ENCODE peak calls at places on chromosomes 1 and 21, in nine cellular contexts. H is gastrocnemius medialis, O is prostate gland, I is aorta, E is SJSA1, M is stomach, A is pancreas, Q is left lung, C is A673. W is an unnamed sample.
A peak's percentile ranks its signal among the peaks of the same experiment; 100 is the strongest.

GRCh38 chr1:216560527-216560926 is 137.3 kb upstream of the USH2A start:
- DNase-seq in H (no peak), O (no peak), I (no peak), E (no peak), M (peak; percentile 30), A (no peak), Q (no peak), C (no peak), W (no peak)

GRCh38 chr1:30881266-30882181 is 27.0 kb downstream of the SDC3 start:
- DNase-seq in H (no peak), O (no peak), I (no peak), E (no peak), M (no peak), A (no peak), Q (no peak), C (no peak), W (no peak)

GRCh38 chr1:54312874-54313316 is 93.3 kb downstream of the SSBP3 start:
- DNase-seq in H (peak; percentile 33), O (no peak), I (peak; percentile 71), E (peak; percentile 68), M (no peak), A (no peak), Q (peak; percentile 50), C (no peak), W (no peak)

GRCh38 chr1:180966744-180967536 is 54.2 kb downstream of the KIAA1614 start:
- DNase-seq in H (no peak), O (no peak), I (no peak), E (no peak), M (no peak), A (no peak), Q (no peak), C (no peak), W (no peak)

GRCh38 chr1:168430348-168430747 is 113.4 kb downstream of the XCL2 start:
- DNase-seq in H (no peak), O (no peak), I (no peak), E (no peak), M (no peak), A (no peak), Q (no peak), C (no peak), W (no peak)

GRCh38 chr1:88985033-88985432 is 7.4 kb downstream of the KYAT3 start:
- DNase-seq in H (no peak), O (no peak), I (no peak), E (peak; percentile 61), M (peak; percentile 57), A (peak; percentile 67), Q (no peak), C (peak; percentile 94), W (no peak)

GRCh38 chr1:161378014-161378413 is 10.3 kb upstream of the CFAP126 start:
- DNase-seq in H (no peak), O (no peak), I (no peak), E (no peak), M (no peak), A (no peak), Q (no peak), C (no peak), W (no peak)

GRCh38 chr1:222557148-222557547 is 9.2 kb upstream of the HHIPL2 start:
- DNase-seq in H (no peak), O (no peak), I (no peak), E (no peak), M (no peak), A (no peak), Q (no peak), C (no peak), W (no peak)

GRCh38 chr1:160550572-160551034 is 27.5 kb upstream of the SLAMF6 start:
- DNase-seq in H (no peak), O (no peak), I (peak; percentile 59), E (no peak), M (no peak), A (no peak), Q (no peak), C (peak; percentile 30), W (peak; percentile 66)

GRCh38 chr21:32411366-32412161 is 942 bp upstream of the EVA1C start:
- DNase-seq in H (peak; percentile 83), O (peak; percentile 93), I (peak; percentile 93), E (peak; percentile 81), M (peak; percentile 97), A (peak; percentile 86), Q (peak; percentile 84), C (peak; percentile 76), W (peak; percentile 96)

GRCh38 chr1:15243275-15244043 is 3.6 kb upstream of the FHAD1 start:
- DNase-seq in H (no peak), O (no peak), I (no peak), E (no peak), M (no peak), A (no peak), Q (no peak), C (no peak), W (peak; percentile 32)

GRCh38 chr1:55402117-55402516 is 187.0 kb upstream of the USP24 start:
- DNase-seq in H (no peak), O (no peak), I (no peak), E (no peak), M (no peak), A (no peak), Q (no peak), C (no peak), W (no peak)

GRCh38 chr1:102500795-102501194 is 504.1 kb upstream of the OLFM3 start:
- DNase-seq in H (no peak), O (no peak), I (no peak), E (no peak), M (no peak), A (no peak), Q (no peak), C (no peak), W (no peak)

GRCh38 chr1:30375156-30375555 is 348.2 kb downstream of the MATN1 start:
- DNase-seq in H (no peak), O (no peak), I (no peak), E (peak; percentile 35), M (peak; percentile 23), A (no peak), Q (no peak), C (no peak), W (peak; percentile 36)

GRCh38 chr1:65425697-65426096 is 5.2 kb downstream of the LEPR start:
- DNase-seq in H (no peak), O (no peak), I (no peak), E (peak; percentile 74), M (no peak), A (no peak), Q (no peak), C (no peak), W (no peak)

GRCh38 chr1:41859686-41860085 is 59.0 kb downstream of the HIVEP3 start:
- DNase-seq in H (no peak), O (no peak), I (no peak), E (no peak), M (no peak), A (no peak), Q (no peak), C (no peak), W (no peak)

GRCh38 chr1:94543893-94544635 is 2.5 kb upstream of the F3 start:
- DNase-seq in H (no peak), O (no peak), I (no peak), E (no peak), M (no peak), A (no peak), Q (no peak), C (no peak), W (no peak)

GRCh38 chr21:42397291-42398129 is 1.7 kb upstream of the TMPRSS3 start:
- DNase-seq in H (no peak), O (no peak), I (no peak), E (no peak), M (no peak), A (no peak), Q (no peak), C (peak; percentile 18), W (peak; percentile 38)

GRCh38 chr21:43355925-43356289 is 71.0 kb downstream of the SIK1 start:
- DNase-seq in H (no peak), O (no peak), I (no peak), E (no peak), M (no peak), A (no peak), Q (no peak), C (no peak), W (no peak)

GRCh38 chr1:28078680-28079626 is 9.5 kb downstream of the EYA3 start:
- DNase-seq in H (no peak), O (no peak), I (no peak), E (peak; percentile 55), M (no peak), A (no peak), Q (no peak), C (no peak), W (no peak)
- H3K27ac ChIP-seq in H (peak overlapping the region; percentile 81), O (no peak overlapping the region), I (no peak overlapping the region), E (peak overlapping the region; percentile 50), M (no peak overlapping the region), A (peak overlapping the region; percentile 53), Q (peak overlapping the region; percentile 43), C (no peak overlapping the region), W (peak overlapping the region; percentile 39)

DNA sequence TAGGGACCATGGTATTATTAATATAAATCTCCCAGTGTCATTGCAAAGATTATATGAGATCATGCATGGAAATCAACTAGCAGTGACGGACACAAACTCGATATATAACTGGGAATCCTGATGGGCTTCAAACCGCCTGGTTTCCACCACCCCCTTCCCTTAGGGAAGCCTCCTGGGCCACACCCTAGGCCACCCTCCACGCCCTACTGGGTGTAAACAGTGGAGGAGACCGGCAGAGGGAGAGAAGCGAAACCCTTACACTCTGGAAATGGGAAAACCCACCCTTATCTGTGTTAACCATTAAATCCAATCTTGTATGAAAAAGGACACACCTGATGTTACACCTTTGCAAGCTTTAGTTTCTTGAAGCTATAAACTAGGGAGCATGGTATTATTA is 591 bp upstream of the ZNHIT6 start:
- DNase-seq in H (no peak), O (no peak), I (no peak), E (no peak), M (no peak), A (peak; percentile 10), Q (no peak), C (peak; percentile 34), W (no peak)
- H3K4me3 ChIP-seq in H (peak overlapping the region; percentile 77), O (peak overlapping the region; percentile 64), I (no peak overlapping the region), E (peak overlapping the region; percentile 65), M (peak overlapping the region; percentile 79), A (peak overlapping the region; percentile 56), Q (peak overlapping the region; percentile 79), C (peak overlapping the region; percentile 90), W (peak overlapping the region; percentile 70)

GRCh38 chr21:45324430-45325205 is 36.9 kb upstream of the POFUT2 start:
- DNase-seq in H (no peak), O (no peak), I (peak; percentile 53), E (no peak), M (no peak), A (no peak), Q (peak; percentile 35), C (no peak), W (peak; percentile 67)
- H3K27ac ChIP-seq in H (no peak overlapping the region), O (no peak overlapping the region), I (no peak overlapping the region), E (peak overlapping the region; percentile 71), M (peak overlapping the region; percentile 34), A (peak overlapping the region; percentile 72), Q (no peak overlapping the region), C (no peak overlapping the region), W (no peak overlapping the region)

DNA sequence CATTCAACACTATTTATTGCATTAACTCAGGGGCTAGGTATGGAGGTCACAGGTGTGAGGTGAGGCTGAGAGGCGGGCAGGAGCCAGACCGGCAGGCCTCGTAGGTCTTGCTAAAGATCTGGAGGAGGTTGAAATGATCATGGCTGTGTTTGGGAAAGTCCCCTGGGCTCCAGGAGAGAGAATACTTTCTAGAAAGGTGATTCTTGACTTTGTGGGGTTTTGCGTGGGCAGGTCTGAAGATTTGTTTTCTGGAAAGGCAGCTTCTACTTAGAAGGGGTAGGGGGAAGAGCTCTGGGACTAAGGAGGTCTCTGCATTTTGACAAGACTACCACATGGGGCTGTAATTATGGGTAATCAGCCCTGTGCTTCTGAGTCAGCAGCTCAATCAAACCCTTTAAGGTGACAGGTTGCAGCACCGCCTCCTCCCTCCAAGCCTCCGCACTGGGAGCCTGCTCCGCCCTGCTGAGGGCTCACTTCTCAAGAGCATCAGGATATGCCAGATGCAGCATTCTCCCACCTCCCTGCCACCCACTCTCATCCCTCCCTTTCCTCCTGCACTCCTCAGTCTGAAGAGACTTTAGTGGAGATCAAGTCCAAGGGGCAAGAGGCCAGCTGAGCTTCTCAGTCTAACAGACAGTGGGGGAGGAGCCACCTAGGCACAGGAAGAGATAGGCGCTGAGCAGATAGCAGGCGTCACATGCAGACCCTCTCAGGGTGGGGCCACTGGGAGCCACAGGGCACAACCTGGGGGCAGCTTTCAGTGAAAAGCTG is 30.5 kb downstream of the SLC30A1 start:
- DNase-seq in H (no peak), O (no peak), I (no peak), E (no peak), M (no peak), A (no peak), Q (no peak), C (no peak), W (no peak)
- H3K4me3 ChIP-seq in H (no peak overlapping the region), O (no peak overlapping the region), I (no peak overlapping the region), E (no peak overlapping the region), M (no peak overlapping the region), A (no peak overlapping the region), Q (no peak overlapping the region), C (no peak overlapping the region), W (no peak overlapping the region)